ENCODE peak calls at places on chromosomes 1 and 21, in four cellular contexts. S is sigmoid colon, X is A549, Q is psoas muscle. Z is an unnamed sample.

GRCh38 chr1:3778590-3779264 is 6.2 kb downstream of the SMIM1 start:
- DNase-seq in S (no peak), X (no peak), Q (peak), Z (no peak)

GRCh38 chr1:168628807-168629206 is 52.4 kb downstream of the XCL1 start:
- DNase-seq in S (no peak), X (peak), Q (no peak), Z (peak)

GRCh38 chr1:187624812-187625542 is 796.2 kb downstream of the PLA2G4A start:
- DNase-seq in S (no peak), X (no peak), Q (no peak), Z (no peak)

GRCh38 chr1:79662596-79662995 is 656.1 kb upstream of the ADGRL4 start:
- DNase-seq in S (no peak), X (no peak), Q (no peak), Z (no peak)

GRCh38 chr1:241596633-241597032 is 43.5 kb downstream of the CHML start:
- DNase-seq in S (no peak), X (no peak), Q (no peak), Z (no peak)

GRCh38 chr1:201095581-201096531 is 16.4 kb downstream of the CACNA1S start:
- DNase-seq in S (no peak), X (no peak), Q (peak), Z (no peak)

GRCh38 chr21:45322960-45323461 is 35.3 kb upstream of the POFUT2 start:
- DNase-seq in S (peak), X (peak), Q (peak), Z (no peak)

GRCh38 chr1:14181191-14181793 is 417.2 kb upstream of the KAZN start:
- DNase-seq in S (no peak), X (no peak), Q (no peak), Z (no peak)

GRCh38 chr1:37862330-37862729 is 2.9 kb upstream of the MTF1 start:
- DNase-seq in S (no peak), X (peak), Q (no peak), Z (no peak)

GRCh38 chr21:42474982-42475381 is 21.0 kb downstream of the RSPH1 start:
- DNase-seq in S (no peak), X (no peak), Q (no peak), Z (peak)

GRCh38 chr1:245512980-245513578 is 358.3 kb downstream of the KIF26B start:
- DNase-seq in S (no peak), X (no peak), Q (no peak), Z (peak)

GRCh38 chr21:28256420-28256831 is 736.3 kb downstream of the LTN1 start:
- DNase-seq in S (no peak), X (no peak), Q (no peak), Z (no peak)

GRCh38 chr1:149848811-149849210 is 50.6 kb upstream of the BOLA1 start:
- DNase-seq in S (no peak), X (no peak), Q (no peak), Z (no peak)

GRCh38 chr1:229296541-229296941 is 25.6 kb downstream of the RAB4A start:
- DNase-seq in S (no peak), X (no peak), Q (peak), Z (peak)

GRCh38 chr21:16241500-16241963 is 511.8 kb downstream of the USP25 start:
- DNase-seq in S (no peak), X (peak), Q (no peak), Z (no peak)

GRCh38 chr1:87473203-87473661 is 144.6 kb downstream of the LMO4 start:
- DNase-seq in S (no peak), X (no peak), Q (no peak), Z (peak)

GRCh38 chr1:169484683-169485426 is 889 bp downstream of the SLC19A2 start:
- DNase-seq in S (peak), X (peak), Q (peak), Z (peak)

GRCh38 chr1:221164029-221164428 is 284.8 kb downstream of the HLX start:
- DNase-seq in S (no peak), X (no peak), Q (no peak), Z (no peak)

GRCh38 chr1:12186277-12186985 is 19.6 kb downstream of the TNFRSF1B start:
- DNase-seq in S (no peak), X (no peak), Q (no peak), Z (no peak)

GRCh38 chr1:35708179-35708891 is 10.3 kb downstream of the C1orf216 start:
- DNase-seq in S (no peak), X (no peak), Q (no peak), Z (no peak)

GRCh38 chr1:248924696-248925532 is 18.9 kb downstream of the PGBD2 start:
- DNase-seq in S (no peak), X (peak), Q (no peak), Z (peak)

GRCh38 chr21:42820513-42821465 is 58.5 kb downstream of the WDR4 start:
- DNase-seq in S (no peak), X (no peak), Q (no peak), Z (no peak)

GRCh38 chr1:44012941-44013609 is 18.2 kb downstream of the SLC6A9 start:
- DNase-seq in S (no peak), X (no peak), Q (no peak), Z (no peak)

GRCh38 chr1:48777219-48777895 is 666 bp upstream of the BEND5 start:
- DNase-seq in S (no peak), X (no peak), Q (no peak), Z (no peak)

GRCh38 chr21:36103434-36103833 is 31.4 kb upstream of the CBR3 start:
- DNase-seq in S (no peak), X (no peak), Q (no peak), Z (no peak)

GRCh38 chr1:886311-886710 is 37.4 kb upstream of the SAMD11 start:
- DNase-seq in S (no peak), X (no peak), Q (no peak), Z (no peak)

GRCh38 chr1:245084551-245084950 is 70.2 kb upstream of the KIF26B start:
- DNase-seq in S (no peak), X (no peak), Q (no peak), Z (no peak)

GRCh38 chr21:41671859-41672542 is 94.9 kb downstream of the RIPK4 start:
- DNase-seq in S (peak), X (no peak), Q (no peak), Z (no peak)

GRCh38 chr1:3673381-3674099 is 21.2 kb downstream of the TP73 start:
- DNase-seq in S (no peak), X (no peak), Q (no peak), Z (no peak)

GRCh38 chr1:225987491-225988316 is 11.4 kb downstream of the SDE2 start:
- DNase-seq in S (no peak), X (peak), Q (no peak), Z (peak)

GRCh38 chr1:210695041-210695440 is 366.3 kb downstream of the HHAT start:
- DNase-seq in S (no peak), X (no peak), Q (no peak), Z (no peak)

GRCh38 chr1:103441342-103441741 is 84.2 kb upstream of the RNPC3 start:
- DNase-seq in S (no peak), X (no peak), Q (no peak), Z (no peak)

GRCh38 chr21:37165606-37166005 is 92.6 kb downstream of the TTC3 start:
- DNase-seq in S (no peak), X (no peak), Q (no peak), Z (no peak)

GRCh38 chr1:199867601-199868000 is 159.9 kb upstream of the NR5A2 start:
- DNase-seq in S (no peak), X (no peak), Q (no peak), Z (no peak)

GRCh38 chr1:13855554-13855953 is 155.6 kb downstream of the PRDM2 start:
- DNase-seq in S (no peak), X (no peak), Q (no peak), Z (no peak)

GRCh38 chr1:46622341-46622740 is 5.7 kb upstream of the MOB3C start:
- DNase-seq in S (peak), X (peak), Q (no peak), Z (peak)
- TF ChIP-seq CTCF in S (peak), X (peak), Q (peak), Z (no peak)

GRCh38 chr1:31583082-31583994 is 7.0 kb downstream of the TINAGL1 start:
- DNase-seq in S (no peak), X (no peak), Q (no peak), Z (no peak)
- H3K27ac ChIP-seq in S (peak), X (no peak), Q (peak), Z (peak)

GRCh38 chr1:52748119-52748518 is 21.9 kb downstream of the ZYG11B start:
- DNase-seq in S (no peak), X (peak), Q (no peak), Z (no peak)
- TF ChIP-seq CTCF in S (peak), X (peak), Q (peak), Z (no peak)

GRCh38 chr1:11142618-11143391 is 43.1 kb upstream of the EXOSC10 start:
- DNase-seq in S (no peak), X (no peak), Q (no peak), Z (no peak)

GRCh38 chr1:11143401-11143800 is 43.7 kb upstream of the EXOSC10 start:
- DNase-seq in S (no peak), X (no peak), Q (no peak), Z (no peak)

GRCh38 chr1:11134352-11135266 is 34.9 kb upstream of the EXOSC10 start:
- DNase-seq in S (no peak), X (no peak), Q (peak), Z (peak)

GRCh38 chr1:11143907-11144306 is 44.2 kb upstream of the EXOSC10 start:
- DNase-seq in S (no peak), X (no peak), Q (no peak), Z (no peak)

GRCh38 chr1:11138952-11139351 is 39.3 kb upstream of the EXOSC10 start:
- DNase-seq in S (no peak), X (no peak), Q (no peak), Z (no peak)
- H3K27ac ChIP-seq in S (no peak), X (no peak), Q (no peak), Z (peak)

GRCh38 chr1:61284933-61285332 is 202.6 kb downstream of the NFIA start:
- DNase-seq in S (no peak), X (no peak), Q (no peak), Z (no peak)

GRCh38 chr1:61284226-61284854 is 202.0 kb downstream of the NFIA start:
- DNase-seq in S (no peak), X (no peak), Q (no peak), Z (no peak)

GRCh38 chr1:61287014-61287413 is 204.7 kb downstream of the NFIA start:
- DNase-seq in S (no peak), X (no peak), Q (no peak), Z (no peak)

GRCh38 chr1:61287734-61288133 is 205.4 kb downstream of the NFIA start:
- DNase-seq in S (no peak), X (no peak), Q (no peak), Z (peak)

GRCh38 chr1:61285371-61285885 is 203.1 kb downstream of the NFIA start:
- DNase-seq in S (no peak), X (no peak), Q (no peak), Z (no peak)
- TF ChIP-seq CTCF in S (no peak), X (no peak), Q (no peak), Z (no peak)

GRCh38 chr1:39544327-39544726 is 32.3 kb downstream of the PABPC4 start:
- DNase-seq in S (no peak), X (no peak), Q (no peak), Z (no peak)

GRCh38 chr1:39540504-39541031 is 36.0 kb downstream of the PABPC4 start:
- DNase-seq in S (peak), X (no peak), Q (peak), Z (no peak)

GRCh38 chr1:39539252-39539790 is 37.3 kb downstream of the PABPC4 start:
- DNase-seq in S (peak), X (peak), Q (peak), Z (peak)

GRCh38 chr1:39545531-39545930 is 31.1 kb downstream of the PABPC4 start:
- DNase-seq in S (no peak), X (no peak), Q (no peak), Z (no peak)

DNA sequence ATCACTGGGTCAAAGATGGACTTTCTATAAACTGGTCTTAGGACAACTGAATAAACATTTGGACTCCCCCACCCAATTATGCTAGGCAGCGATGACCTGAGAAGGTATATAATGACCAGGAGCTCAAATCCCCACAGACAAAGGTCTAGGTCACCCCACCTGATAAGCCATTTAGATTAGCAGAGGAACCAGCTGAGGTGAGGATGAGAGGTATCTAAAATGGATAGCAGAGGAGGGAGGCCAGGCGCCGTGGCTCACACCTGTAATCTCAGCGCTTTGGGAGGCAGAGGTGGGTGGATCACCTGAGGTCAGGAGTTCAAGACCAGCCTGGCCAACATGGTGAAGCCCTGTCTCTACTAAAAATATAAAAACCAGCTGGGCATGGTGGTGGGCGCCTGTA is 33.7 kb downstream of the PABPC4 start:
- DNase-seq in S (no peak), X (no peak), Q (no peak), Z (no peak)
- H3K27ac ChIP-seq in S (no peak), X (no peak), Q (no peak), Z (no peak)

GRCh38 chr1:40945491-40945973 is 34.0 kb upstream of the CTPS1 start:
- DNase-seq in S (no peak), X (no peak), Q (no peak), Z (no peak)

GRCh38 chr1:40944841-40945430 is 34.6 kb upstream of the CTPS1 start:
- DNase-seq in S (peak), X (no peak), Q (no peak), Z (no peak)

GRCh38 chr1:40948741-40949528 is 30.6 kb upstream of the CTPS1 start:
- DNase-seq in S (peak), X (peak), Q (no peak), Z (peak)

GRCh38 chr1:40939320-40940059 is 40.0 kb upstream of the CTPS1 start:
- DNase-seq in S (peak), X (peak), Q (peak), Z (no peak)

GRCh38 chr1:40944326-40944725 is 35.2 kb upstream of the CTPS1 start:
- DNase-seq in S (peak), X (peak), Q (no peak), Z (peak)
- TF ChIP-seq CTCF in S (no peak), X (peak), Q (no peak), Z (no peak)

GRCh38 chr1:92949937-92950817 is 11.1 kb downstream of the DIPK1A start:
- DNase-seq in S (no peak), X (peak), Q (no peak), Z (peak)

GRCh38 chr1:92956254-92956653 is 5.0 kb downstream of the DIPK1A start:
- DNase-seq in S (no peak), X (no peak), Q (no peak), Z (no peak)

GRCh38 chr1:92952714-92953113 is 8.5 kb downstream of the DIPK1A start:
- DNase-seq in S (no peak), X (no peak), Q (no peak), Z (no peak)

GRCh38 chr1:92951141-92951582 is 10.1 kb downstream of the DIPK1A start:
- DNase-seq in S (no peak), X (peak), Q (no peak), Z (no peak)

GRCh38 chr1:92953491-92953890 is 7.8 kb downstream of the DIPK1A start:
- DNase-seq in S (no peak), X (no peak), Q (no peak), Z (no peak)
- H3K27ac ChIP-seq in S (no peak), X (no peak), Q (peak), Z (no peak)

GRCh38 chr1:233605205-233605604 is 8.7 kb upstream of the KCNK1 start:
- DNase-seq in S (no peak), X (no peak), Q (no peak), Z (no peak)

GRCh38 chr1:233606813-233607212 is 7.1 kb upstream of the KCNK1 start:
- DNase-seq in S (no peak), X (no peak), Q (no peak), Z (no peak)

GRCh38 chr1:233608988-233609387 is 4.9 kb upstream of the KCNK1 start:
- DNase-seq in S (no peak), X (no peak), Q (no peak), Z (no peak)

GRCh38 chr1:233609926-233610325 is 4.0 kb upstream of the KCNK1 start:
- DNase-seq in S (no peak), X (no peak), Q (no peak), Z (no peak)

GRCh38 chr1:233607252-233608119 is 6.4 kb upstream of the KCNK1 start:
- DNase-seq in S (no peak), X (no peak), Q (no peak), Z (peak)
- TF ChIP-seq CTCF in S (no peak), X (no peak), Q (no peak), Z (no peak)

Z was measured in RWPE1.